ENCODE peak calls at places on chromosomes 16 and 17, in ten cellular contexts. E, X, I, F, Y, O, Z, Q, M and T are unnamed samples.

GRCh38 chr16:85829266-85829665 is 29.8 kb downstream of the COX4I1 start:
- DNase-seq in Y (no peak), Z (peak; percentile 38), F (no peak), O (no peak), Q (no peak), E (no peak), X (no peak), M (no peak), I (no peak), T (no peak)

GRCh38 chr17:36082062-36082461 is 7.9 kb downstream of the CCL3 start:
- DNase-seq in Q (no peak), Z (no peak), I (no peak), M (peak; percentile 35), F (no peak), E (no peak), O (no peak), X (no peak), Y (no peak), T (no peak)

GRCh38 chr16:386641-387156 is 4.9 kb upstream of the PGAP6 start:
- DNase-seq in F (no peak), X (no peak), Y (no peak), O (no peak), M (no peak), E (no peak), I (no peak), Z (no peak), Q (no peak), T (peak; percentile 28)

GRCh38 chr17:57644311-57644710 is 100.8 kb downstream of the CCDC182 start:
- DNase-seq in E (no peak), I (no peak), O (no peak), Y (no peak), Z (no peak), M (no peak), F (no peak), Q (no peak), X (no peak), T (no peak)

GRCh38 chr17:9298135-9298534 is 276.8 kb downstream of the NTN1 start:
- DNase-seq in Z (peak; percentile 77), O (no peak), E (no peak), M (no peak), Q (no peak), F (no peak), I (no peak), Y (no peak), X (no peak), T (no peak)

GRCh38 chr16:85567101-85567866 is 45.8 kb upstream of the GSE1 start:
- DNase-seq in F (no peak), X (no peak), E (no peak), Y (no peak), M (no peak), I (no peak), Z (peak; percentile 86), O (no peak), Q (no peak), T (no peak)

GRCh38 chr17:15341385-15341849 is at the start of gene TEKT3:
- DNase-seq in Q (peak; percentile 96), M (no peak), Z (peak; percentile 92), O (peak; percentile 46), F (peak; percentile 67), Y (no peak), I (peak; percentile 82), X (peak; percentile 55), E (peak; percentile 55), T (peak; percentile 64)

GRCh38 chr16:49055824-49056545 is 225.7 kb downstream of the CBLN1 start:
- DNase-seq in X (no peak), Z (no peak), F (no peak), Y (no peak), O (no peak), E (no peak), I (no peak), Q (peak; percentile 58), M (no peak), T (no peak)

GRCh38 chr16:11682655-11683096 is 14.4 kb downstream of the SNN start:
- DNase-seq in Z (no peak), Q (no peak), M (no peak), E (peak; percentile 88), F (no peak), X (peak; percentile 99), O (peak; percentile 89), I (no peak), Y (peak; percentile 76), T (peak; percentile 88)

GRCh38 chr16:2663553-2664521 is 18.5 kb upstream of the KCTD5 start:
- DNase-seq in X (no peak), I (no peak), F (no peak), Y (peak; percentile 76), M (no peak), Z (no peak), E (peak; percentile 92), O (peak; percentile 39), Q (no peak), T (peak; percentile 97)

GRCh38 chr16:49000594-49000993 is 281.0 kb downstream of the CBLN1 start:
- DNase-seq in F (no peak), X (no peak), I (no peak), E (peak; percentile 21), M (no peak), Q (peak; percentile 51), O (no peak), Y (no peak), Z (no peak), T (no peak)

GRCh38 chr16:19380316-19380715 is 37.4 kb upstream of the TMC5 start:
- DNase-seq in M (no peak), Z (no peak), O (no peak), Y (no peak), X (no peak), Q (no peak), F (no peak), E (no peak), I (no peak), T (no peak)

GRCh38 chr17:35799942-35800341 is 4.5 kb upstream of the MMP28 start:
- DNase-seq in X (no peak), Q (no peak), Z (no peak), F (no peak), M (no peak), E (peak; percentile 68), I (no peak), Y (no peak), O (peak; percentile 71), T (no peak)

DNA sequence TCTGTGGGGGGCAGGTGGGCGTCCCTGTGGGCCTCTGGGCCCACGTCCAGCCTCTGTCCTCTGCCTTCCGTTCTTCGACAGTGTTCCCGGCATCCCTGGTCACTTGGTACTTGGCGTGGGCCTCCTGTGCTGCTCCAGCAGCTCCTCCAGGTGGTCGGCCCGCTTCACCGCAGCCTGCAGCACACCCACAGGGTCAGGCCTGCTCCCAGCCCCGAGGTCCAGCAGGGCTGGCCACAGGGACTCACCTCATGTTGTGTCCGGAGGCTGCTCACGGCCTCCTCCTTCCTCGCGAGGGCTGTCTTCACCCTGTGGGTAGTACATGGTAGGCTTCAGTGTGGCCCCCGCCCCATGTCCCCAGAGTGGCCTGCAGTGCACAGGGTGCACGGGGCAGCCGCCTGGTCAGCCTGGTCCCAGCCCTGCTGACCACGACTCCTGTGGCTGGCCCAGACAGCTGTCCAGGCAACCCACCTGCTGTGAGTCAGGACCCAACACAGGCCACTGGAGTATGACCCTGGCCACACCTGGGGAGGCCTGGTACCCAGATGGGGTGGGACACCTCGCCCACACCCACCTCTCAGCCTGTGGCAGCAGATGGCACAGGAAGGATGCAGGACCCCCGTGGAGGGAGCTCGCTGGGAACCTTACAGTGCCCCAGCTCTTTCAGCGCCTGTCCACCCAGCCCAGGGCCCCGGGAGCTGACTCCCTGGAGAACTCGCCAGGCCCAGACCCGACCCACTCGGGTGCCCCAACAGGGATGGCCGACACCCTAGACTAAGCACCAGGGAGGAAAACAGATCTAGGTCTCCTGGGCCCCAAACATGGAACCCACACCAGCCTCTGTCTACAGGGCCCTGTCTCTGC is 23.9 kb upstream of the AATK start:
- DNase-seq in X (no peak), F (no peak), Y (no peak), I (no peak), M (no peak), Z (no peak), Q (peak; percentile 49), E (no peak), O (no peak), T (no peak)
- TF ChIP-seq CTCF in X (peak; percentile 14), F (no peak), Y (no peak), I (peak; percentile 36), M (no peak), Z (no peak), Q (peak; percentile 40), E (no peak), O (peak; percentile 14), T (peak; percentile 11)

GRCh38 chr17:27585153-27585681 is 45.8 kb upstream of the LGALS9 start:
- DNase-seq in Y (no peak), F (no peak), Q (no peak), X (no peak), I (no peak), E (no peak), M (peak; percentile 62), Z (no peak), O (no peak), T (no peak)

GRCh38 chr17:27581016-27581415 is 50.0 kb upstream of the LGALS9 start:
- DNase-seq in F (no peak), X (no peak), Q (no peak), M (no peak), I (no peak), O (no peak), Y (no peak), Z (no peak), E (no peak), T (no peak)

GRCh38 chr17:27579897-27580321 is 51.1 kb upstream of the LGALS9 start:
- DNase-seq in F (no peak), Z (no peak), X (no peak), I (no peak), Q (no peak), Y (no peak), M (no peak), E (peak; percentile 26), O (no peak), T (no peak)

GRCh38 chr17:27585792-27586191 is 45.2 kb upstream of the LGALS9 start:
- DNase-seq in E (no peak), Y (no peak), Z (no peak), Q (no peak), F (no peak), I (no peak), X (no peak), M (no peak), O (no peak), T (no peak)

GRCh38 chr17:27582696-27583095 is 48.3 kb upstream of the LGALS9 start:
- DNase-seq in F (no peak), Z (no peak), M (no peak), X (no peak), Y (no peak), Q (no peak), E (no peak), O (no peak), I (no peak), T (no peak)
- TF ChIP-seq CTCF in F (no peak), Z (no peak), M (no peak), X (no peak), Y (no peak), Q (no peak), E (no peak), O (no peak), I (no peak), T (no peak)

GRCh38 chr16:56956756-56957155 is 5.0 kb upstream of the CETP start:
- DNase-seq in M (no peak), Q (no peak), E (no peak), F (no peak), Y (no peak), O (no peak), I (no peak), Z (no peak), X (no peak), T (no peak)
- TF ChIP-seq CTCF in M (no peak), Q (peak; percentile 14), E (no peak), F (no peak), Y (no peak), O (peak; percentile 28), I (peak; percentile 45), Z (no peak), X (peak; percentile 19), T (no peak)

GRCh38 chr16:87636741-87637140 is 34.4 kb downstream of the JPH3 start:
- DNase-seq in E (no peak), I (no peak), O (no peak), M (no peak), Y (no peak), F (no peak), Q (no peak), X (no peak), Z (no peak), T (no peak)
- TF ChIP-seq CTCF in E (no peak), I (peak; percentile 10), O (no peak), M (no peak), Y (no peak), F (no peak), Q (no peak), X (no peak), Z (no peak), T (no peak)